ENCODE peak calls at places on chromosomes 3 and 15, in six cellular contexts. K is left cardiac atrium; O is epithelial cell of esophagus; I is cerebellar cortex; R is activated effector memory CD4-positive, alpha-beta T cell treated with Interleukin-2 at 50 U/mL for 16 hours; X is ELR. H is an unnamed sample.

GRCh38 chr3:46208167-46208704 is at the start of gene CCR1:
- DNase-seq in X (peak), I (peak), K (peak), R (no peak), O (peak), H (no peak)

GRCh38 chr3:69822501-69822900 is 83.2 kb downstream of the MITF start:
- DNase-seq in K (no peak), O (no peak), R (no peak), I (no peak), X (no peak), H (no peak)

GRCh38 chr15:62306851-62307504 is 141.9 kb upstream of the C2CD4B start:
- DNase-seq in K (peak), O (peak), X (peak), I (peak), R (no peak), H (peak)

GRCh38 chr15:78907577-78907976 is 34.9 kb downstream of the MORF4L1 start:
- DNase-seq in X (peak), O (no peak), R (no peak), K (no peak), I (peak), H (no peak)

GRCh38 chr3:194782767-194783404 is 97.2 kb downstream of the FAM43A start:
- DNase-seq in X (no peak), K (no peak), R (no peak), O (no peak), I (no peak), H (no peak)

GRCh38 chr3:37163262-37164020 is 10.9 kb downstream of the LRRFIP2 start:
- DNase-seq in X (peak), I (no peak), K (no peak), O (peak), R (no peak), H (no peak)

GRCh38 chr3:180409170-180409569 is 192.8 kb upstream of the TTC14 start:
- DNase-seq in X (peak), O (peak), I (no peak), R (no peak), K (no peak), H (no peak)

GRCh38 chr3:185656321-185656840 is 70.3 kb downstream of the SENP2 start:
- DNase-seq in O (peak), X (peak), R (no peak), K (peak), I (no peak), H (peak)

GRCh38 chr3:111999924-112000835 is 1.5 kb downstream of the TAGLN3 start:
- DNase-seq in X (no peak), O (peak), R (no peak), I (peak), K (no peak), H (no peak)

GRCh38 chr3:100844063-100844936 is 135.0 kb downstream of the TFG start:
- DNase-seq in O (peak), R (no peak), X (peak), K (no peak), I (no peak), H (peak)

GRCh38 chr3:27544372-27544865 is 60.2 kb upstream of the SLC4A7 start:
- DNase-seq in O (peak), X (peak), K (no peak), I (no peak), R (no peak), H (no peak)

GRCh38 chr3:48267782-48268181 is 26.9 kb downstream of the ZNF589 start:
- DNase-seq in K (no peak), X (no peak), O (peak), I (no peak), R (no peak), H (no peak)

GRCh38 chr3:55526332-55527030 is 39.4 kb upstream of the WNT5A start:
- DNase-seq in K (no peak), R (no peak), I (no peak), O (no peak), X (no peak), H (no peak)

GRCh38 chr3:192422998-192423349 is 304.4 kb downstream of the FGF12 start:
- DNase-seq in I (no peak), O (no peak), K (no peak), X (no peak), R (no peak), H (no peak)

GRCh38 chr15:74013374-74013893 is 18.9 kb downstream of the PML start:
- DNase-seq in R (no peak), I (no peak), X (no peak), K (no peak), O (no peak), H (no peak)

GRCh38 chr15:33941279-33942063 is 26.8 kb upstream of the CHRM5 start:
- DNase-seq in I (no peak), O (no peak), X (no peak), K (no peak), R (no peak), H (no peak)

GRCh38 chr3:123584284-123584987 is 417 bp downstream of the HACD2 start:
- DNase-seq in X (no peak), I (peak), K (peak), O (peak), R (no peak), H (no peak)

GRCh38 chr3:108159865-108160264 is 62.4 kb downstream of the IFT57 start:
- DNase-seq in X (peak), K (no peak), I (no peak), R (no peak), O (peak), H (no peak)

GRCh38 chr3:188165596-188165995 is 11.6 kb downstream of the LPP start:
- DNase-seq in O (no peak), I (no peak), K (no peak), R (no peak), X (peak), H (no peak)